ENCODE peak calls at places on chromosome 19, in ten cellular contexts. B, F, X, P, G, A, I, E, M and W are unnamed samples. For H3K4me1, the result is how much of the 10 kb centered on the place peaks cover.

GRCh38 chr19:34274284-34274826 is 20.0 kb downstream of the GARRE1 start:
- DNase-seq in B (no peak), F (peak), X (no peak), P (peak), G (no peak), A (no peak), I (no peak), E (no peak), M (no peak), W (no peak)

GRCh38 chr19:21482863-21483276 is 22.5 kb upstream of the ZNF429 start:
- DNase-seq in B (peak), F (peak), X (no peak), P (no peak), G (peak), A (peak), I (peak), E (peak), M (peak), W (peak)

GRCh38 chr19:48354332-48354992 is 9.3 kb downstream of the TMEM143 start:
- DNase-seq in B (peak), F (no peak), X (peak), P (peak), G (no peak), A (no peak), I (peak), E (no peak), M (no peak), W (no peak)

GRCh38 chr19:50447750-50448149 is 15.1 kb downstream of the MYBPC2 start:
- DNase-seq in B (no peak), F (no peak), X (no peak), P (no peak), G (no peak), A (no peak), I (no peak), E (no peak), M (no peak), W (no peak)

GRCh38 chr19:39599116-39599515 is 3.2 kb upstream of the LGALS13 start:
- DNase-seq in B (peak), F (peak), X (no peak), P (peak), G (no peak), A (peak), I (peak), E (peak), M (no peak), W (peak)

GRCh38 chr19:6297202-6297601 is 17.4 kb upstream of the MLLT1 start:
- DNase-seq in B (no peak), F (no peak), X (no peak), P (no peak), G (no peak), A (no peak), I (no peak), E (no peak), M (no peak), W (no peak)

GRCh38 chr19:39401549-39402416 is 4.9 kb upstream of the ZFP36 start:
- DNase-seq in B (peak), F (peak), X (no peak), P (peak), G (peak), A (peak), I (peak), E (no peak), M (peak), W (peak)

GRCh38 chr19:52603558-52604207 is 33.6 kb downstream of the ZNF701 start:
- DNase-seq in B (no peak), F (peak), X (no peak), P (peak), G (no peak), A (no peak), I (no peak), E (no peak), M (no peak), W (no peak)

GRCh38 chr19:36819130-36819630 is 19.0 kb downstream of the ZNF790 start:
- DNase-seq in B (no peak), F (no peak), X (no peak), P (no peak), G (no peak), A (peak), I (no peak), E (peak), M (no peak), W (no peak)

GRCh38 chr19:55677572-55678028 is 2.6 kb downstream of the EPN1 start:
- DNase-seq in B (no peak), F (no peak), X (no peak), P (no peak), G (no peak), A (peak), I (no peak), E (no peak), M (no peak), W (no peak)

GRCh38 chr19:10112895-10113591 is 1.6 kb downstream of the P2RY11 start:
- DNase-seq in B (peak), F (peak), X (no peak), P (no peak), G (no peak), A (peak), I (peak), E (peak), M (peak), W (no peak)

GRCh38 chr19:36246006-36246391 is 31.1 kb downstream of the ZNF146 start:
- DNase-seq in B (no peak), F (peak), X (no peak), P (no peak), G (no peak), A (no peak), I (no peak), E (no peak), M (no peak), W (no peak)

GRCh38 chr19:12015753-12016116 is 19.7 kb downstream of the ZNF433 start:
- DNase-seq in B (no peak), F (no peak), X (no peak), P (no peak), G (no peak), A (peak), I (no peak), E (peak), M (no peak), W (no peak)

GRCh38 chr19:24029941-24030636 is 56.9 kb upstream of the ZNF254 start:
- DNase-seq in B (no peak), F (no peak), X (no peak), P (no peak), G (no peak), A (peak), I (no peak), E (peak), M (no peak), W (no peak)

GRCh38 chr19:30897034-30897433 is 452.2 kb downstream of the TSHZ3 start:
- DNase-seq in B (no peak), F (no peak), X (no peak), P (no peak), G (no peak), A (no peak), I (no peak), E (no peak), M (no peak), W (no peak)

GRCh38 chr19:3721900-3722442 is 13.8 kb downstream of the TJP3 start:
- DNase-seq in B (no peak), F (no peak), X (no peak), P (no peak), G (no peak), A (no peak), I (no peak), E (no peak), M (no peak), W (no peak)

GRCh38 chr19:13002389-13002898 is 7.2 kb downstream of the NFIX start:
- DNase-seq in B (no peak), F (no peak), X (no peak), P (no peak), G (no peak), A (no peak), I (no peak), E (no peak), M (peak), W (no peak)

GRCh38 chr19:14487370-14488125 is 8.4 kb downstream of the GIPC1 start:
- DNase-seq in B (no peak), F (no peak), X (no peak), P (peak), G (no peak), A (no peak), I (no peak), E (no peak), M (no peak), W (no peak)

GRCh38 chr19:7982103-7982502 is 23.3 kb downstream of the ELAVL1 start:
- DNase-seq in B (no peak), F (no peak), X (no peak), P (no peak), G (no peak), A (no peak), I (no peak), E (no peak), M (no peak), W (no peak)

GRCh38 chr19:33267706-33268105 is 34.6 kb downstream of the CEBPA start:
- DNase-seq in B (no peak), F (no peak), X (no peak), P (no peak), G (no peak), A (no peak), I (no peak), E (no peak), M (peak), W (no peak)

GRCh38 chr19:32877977-32878745 is 8.6 kb upstream of the SLC7A9 start:
- DNase-seq in B (no peak), F (no peak), X (no peak), P (no peak), G (no peak), A (no peak), I (no peak), E (no peak), M (no peak), W (no peak)

GRCh38 chr19:42242071-42242511 is 311 bp downstream of the GSK3A start:
- DNase-seq in B (no peak), F (peak), X (no peak), P (no peak), G (no peak), A (no peak), I (peak), E (no peak), M (no peak), W (no peak)

GRCh38 chr19:43966079-43966694 is 15.2 kb downstream of the ZNF221 start:
- DNase-seq in B (no peak), F (peak), X (no peak), P (no peak), G (no peak), A (peak), I (no peak), E (no peak), M (no peak), W (no peak)

GRCh38 chr19:9885077-9885552 is 50.0 kb downstream of the PIN1 start:
- DNase-seq in B (peak), F (peak), X (no peak), P (peak), G (peak), A (peak), I (peak), E (peak), M (no peak), W (peak)

GRCh38 chr19:32677657-32678056 is 2.0 kb downstream of the RGS9BP start:
- DNase-seq in B (no peak), F (no peak), X (no peak), P (no peak), G (no peak), A (peak), I (peak), E (peak), M (no peak), W (no peak)

GRCh38 chr19:39913682-39914333 is 20.6 kb downstream of the FCGBP start:
- DNase-seq in B (no peak), F (no peak), X (no peak), P (no peak), G (no peak), A (no peak), I (peak), E (no peak), M (no peak), W (no peak)

GRCh38 chr19:15091918-15092753 is 10.1 kb downstream of the OR1I1 start:
- DNase-seq in B (peak), F (peak), X (no peak), P (peak), G (no peak), A (peak), I (peak), E (peak), M (no peak), W (peak)

GRCh38 chr19:38952395-38953165 is 21.8 kb downstream of the MRPS12 start:
- DNase-seq in B (peak), F (peak), X (peak), P (peak), G (no peak), A (peak), I (peak), E (peak), M (no peak), W (no peak)

GRCh38 chr19:10291554-10292205 is 1.9 kb downstream of the ICAM5 start:
- DNase-seq in B (no peak), F (no peak), X (no peak), P (peak), G (no peak), A (no peak), I (no peak), E (no peak), M (no peak), W (no peak)

GRCh38 chr19:44985445-44985844 is 15.8 kb upstream of the RELB start:
- DNase-seq in B (no peak), F (no peak), X (no peak), P (no peak), G (no peak), A (no peak), I (no peak), E (no peak), M (no peak), W (no peak)

GRCh38 chr19:44988896-44989563 is 12.2 kb upstream of the RELB start:
- DNase-seq in B (peak), F (peak), X (peak), P (peak), G (peak), A (peak), I (peak), E (peak), M (peak), W (peak)

GRCh38 chr19:44987148-44987675 is 14.1 kb upstream of the RELB start:
- DNase-seq in B (no peak), F (no peak), X (no peak), P (no peak), G (no peak), A (no peak), I (no peak), E (no peak), M (no peak), W (no peak)

GRCh38 chr19:44986389-44986788 is 14.9 kb upstream of the RELB start:
- DNase-seq in B (no peak), F (no peak), X (no peak), P (no peak), G (no peak), A (no peak), I (no peak), E (no peak), M (no peak), W (no peak)

GRCh38 chr19:44984005-44984404 is 17.3 kb upstream of the RELB start:
- DNase-seq in B (no peak), F (no peak), X (no peak), P (no peak), G (no peak), A (no peak), I (no peak), E (no peak), M (no peak), W (no peak)
- H3K27ac ChIP-seq in B (no peak), F (no peak), X (no peak), P (no peak), G (no peak), A (no peak), I (no peak), E (no peak), M (no peak), W (no peak)

DNA sequence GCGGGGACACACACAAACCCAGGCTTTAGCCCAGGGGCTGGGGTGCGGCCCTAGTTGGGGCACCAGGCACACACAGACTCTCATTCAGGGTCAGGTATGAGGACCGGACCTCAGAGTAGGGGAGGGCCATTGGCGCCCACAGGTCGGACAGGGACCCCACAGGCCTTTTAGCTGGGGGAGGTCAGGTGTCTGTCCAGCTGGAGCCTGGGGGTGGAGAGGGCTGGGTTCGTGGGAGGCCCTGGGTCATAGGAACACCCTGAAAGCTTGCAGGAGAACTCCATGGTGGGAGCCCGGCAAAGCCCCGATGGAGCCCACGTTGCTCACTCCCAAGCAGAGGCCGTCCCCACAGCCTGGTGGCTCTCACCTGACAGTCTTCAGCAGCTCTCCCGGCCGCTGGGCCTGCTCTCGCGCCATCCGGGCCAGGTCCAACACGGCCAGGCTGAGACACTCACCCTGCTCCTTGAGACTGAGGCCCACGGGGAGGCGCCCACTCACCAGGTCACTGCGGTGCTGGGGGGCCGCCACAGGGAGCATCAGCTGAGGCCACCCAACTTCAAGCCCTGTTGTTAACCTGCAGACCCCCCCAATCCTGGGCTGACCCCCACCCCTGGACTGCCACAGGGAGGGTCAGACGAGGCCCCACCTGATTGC is 5.0 kb downstream of the JAK3 start:
- DNase-seq in B (no peak), F (no peak), X (no peak), P (no peak), G (no peak), A (no peak), I (no peak), E (no peak), M (no peak), W (no peak)
- H3K4me3 ChIP-seq in B (peak), F (no peak), X (peak), P (peak), G (no peak), A (peak), I (no peak), E (peak), M (peak), W (peak)

GRCh38 chr19:45643927-45644771 is 5.0 kb upstream of the EML2 start:
- DNase-seq in B (no peak), F (no peak), X (no peak), P (no peak), G (no peak), A (peak), I (no peak), E (no peak), M (no peak), W (no peak)
- H3K4me1 ChIP-seq in B (under half), F (under half), X (under half), P (under half), G (under half), A (under half), I (under half), E (under half), M (under half), W (under half)

DNA sequence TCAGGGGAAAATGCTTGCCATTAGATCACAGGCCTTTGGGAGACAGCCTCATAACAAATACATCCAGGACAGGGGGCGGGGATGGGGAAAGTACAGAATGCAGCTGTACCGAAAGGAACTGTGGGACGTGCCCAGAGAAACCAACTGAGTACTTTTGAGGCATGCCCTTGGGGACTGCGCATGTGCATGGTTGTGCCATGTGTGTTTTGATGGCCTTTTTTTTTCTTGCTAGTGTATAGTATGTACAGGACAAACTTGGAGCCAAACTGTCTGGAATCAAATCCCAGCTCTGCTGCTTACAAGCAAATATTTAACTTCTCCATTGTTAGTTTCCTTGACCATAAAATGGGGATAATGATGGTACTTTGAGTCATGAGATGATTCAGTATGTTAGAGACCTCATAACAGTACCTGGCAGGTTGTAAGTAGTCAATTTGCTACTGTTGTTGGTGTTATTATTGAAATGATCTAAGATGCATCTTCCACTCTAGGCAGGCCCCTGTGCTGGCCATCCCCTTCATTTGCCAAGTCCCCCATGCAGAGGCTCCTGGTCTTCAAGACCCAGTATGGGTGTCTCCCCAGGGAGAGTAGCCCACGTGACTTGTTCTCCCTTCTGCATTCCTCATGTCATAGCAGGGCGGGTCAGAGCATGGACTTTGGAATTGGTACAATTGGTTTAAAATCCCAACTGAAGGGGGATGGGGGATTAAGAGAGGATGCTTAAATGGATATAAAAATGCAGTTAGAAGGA is 68.2 kb upstream of the NPAS1 start:
- DNase-seq in B (peak), F (no peak), X (peak), P (peak), G (no peak), A (no peak), I (peak), E (no peak), M (no peak), W (no peak)
- H3K27ac ChIP-seq in B (peak), F (no peak), X (peak), P (peak), G (no peak), A (no peak), I (peak), E (no peak), M (peak), W (no peak)

DNA sequence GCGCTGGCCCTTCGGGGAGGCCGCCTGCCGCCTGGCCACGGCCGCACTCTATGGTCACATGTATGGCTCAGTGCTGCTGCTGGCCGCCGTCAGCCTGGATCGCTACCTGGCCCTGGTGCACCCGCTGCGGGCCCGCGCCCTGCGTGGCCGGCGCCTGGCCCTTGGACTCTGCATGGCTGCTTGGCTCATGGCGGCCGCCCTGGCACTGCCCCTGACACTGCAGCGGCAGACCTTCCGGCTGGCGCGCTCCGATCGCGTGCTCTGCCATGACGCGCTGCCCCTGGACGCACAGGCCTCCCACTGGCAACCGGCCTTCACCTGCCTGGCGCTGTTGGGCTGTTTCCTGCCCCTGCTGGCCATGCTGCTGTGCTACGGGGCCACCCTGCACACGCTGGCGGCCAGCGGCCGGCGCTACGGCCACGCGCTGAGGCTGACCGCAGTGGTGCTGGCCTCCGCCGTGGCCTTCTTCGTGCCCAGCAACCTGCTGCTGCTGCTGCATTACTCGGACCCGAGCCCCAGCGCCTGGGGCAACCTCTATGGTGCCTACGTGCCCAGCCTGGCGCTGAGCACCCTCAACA is 1.2 kb downstream of the F2RL3 start:
- DNase-seq in B (no peak), F (no peak), X (no peak), P (no peak), G (no peak), A (no peak), I (no peak), E (no peak), M (peak), W (no peak)
- H3K4me3 ChIP-seq in B (no peak), F (no peak), X (no peak), P (no peak), G (no peak), A (no peak), I (no peak), E (no peak), M (no peak), W (peak)

GRCh38 chr19:51546107-51546649 is 14.7 kb upstream of the SIGLEC6 start:
- DNase-seq in B (no peak), F (no peak), X (no peak), P (no peak), G (no peak), A (no peak), I (no peak), E (no peak), M (no peak), W (no peak)
- H3K4me1 ChIP-seq in B (under half), F (under half), X (under half), P (under half), G (under half), A (under half), I (under half), E (under half), M (under half), W (under half)